ENCODE peak calls at places on chromosomes 5 and 9, in four cellular contexts. One of them, this sample, is unnamed. For H3K36me3, the result is how much of the 10 kb centered on the place peaks cover.

GRCh38 chr5:128192368-128192767 is 108.8 kb downstream of the SLC12A2 start:
- DNase-seq in fibroblast of lung: no peak
- DNase-seq in right atrium auricular region: no peak
- DNase-seq in lower lobe of right lung: no peak
- DNase-seq in this sample: no peak

GRCh38 chr5:78612227-78613150 is 36.1 kb downstream of the LHFPL2 start:
- DNase-seq in lower lobe of right lung: no peak
- DNase-seq in fibroblast of lung: no peak
- DNase-seq in right atrium auricular region: no peak
- DNase-seq in this sample: no peak

GRCh38 chr5:126972062-126972895 is 58.1 kb downstream of the MARCHF3 start:
- DNase-seq in fibroblast of lung: peak
- DNase-seq in lower lobe of right lung: no peak
- DNase-seq in right atrium auricular region: no peak
- DNase-seq in this sample: no peak

GRCh38 chr9:29349050-29349449 is 1775.8 kb upstream of the C9orf72 start:
- DNase-seq in right atrium auricular region: no peak
- DNase-seq in fibroblast of lung: peak
- DNase-seq in lower lobe of right lung: no peak
- DNase-seq in this sample: no peak

GRCh38 chr5:141637693-141638419 is 1.1 kb downstream of the RELL2 start:
- DNase-seq in fibroblast of lung: peak
- DNase-seq in lower lobe of right lung: peak
- DNase-seq in right atrium auricular region: no peak
- DNase-seq in this sample: no peak

GRCh38 chr5:97536683-97537082 is 353.6 kb upstream of the RIOK2 start:
- DNase-seq in right atrium auricular region: no peak
- DNase-seq in lower lobe of right lung: no peak
- DNase-seq in fibroblast of lung: no peak
- DNase-seq in this sample: no peak

GRCh38 chr5:127683006-127683405 is 20.2 kb upstream of the CCDC192 start:
- DNase-seq in lower lobe of right lung: no peak
- DNase-seq in right atrium auricular region: no peak
- DNase-seq in fibroblast of lung: peak
- DNase-seq in this sample: no peak

GRCh38 chr5:36658016-36658415 is 51.6 kb downstream of the SLC1A3 start:
- DNase-seq in fibroblast of lung: no peak
- DNase-seq in lower lobe of right lung: no peak
- DNase-seq in right atrium auricular region: no peak
- DNase-seq in this sample: no peak

GRCh38 chr9:69996947-69997346 is 46.7 kb upstream of the MAMDC2 start:
- DNase-seq in lower lobe of right lung: no peak
- DNase-seq in fibroblast of lung: peak
- DNase-seq in right atrium auricular region: no peak
- DNase-seq in this sample: no peak

GRCh38 chr9:93302586-93303257 is 118.8 kb downstream of the WNK2 start:
- DNase-seq in right atrium auricular region: peak
- DNase-seq in fibroblast of lung: peak
- DNase-seq in lower lobe of right lung: peak
- DNase-seq in this sample: no peak

GRCh38 chr5:72010395-72010794 is 96.9 kb upstream of the MAP1B start:
- DNase-seq in lower lobe of right lung: no peak
- DNase-seq in right atrium auricular region: no peak
- DNase-seq in fibroblast of lung: no peak
- DNase-seq in this sample: no peak

GRCh38 chr9:129081388-129081889 is 528 bp downstream of the DOLPP1 start:
- DNase-seq in lower lobe of right lung: peak
- DNase-seq in right atrium auricular region: no peak
- DNase-seq in fibroblast of lung: no peak
- DNase-seq in this sample: no peak

GRCh38 chr5:150491876-150492275 is 16.1 kb upstream of the NDST1 start:
- DNase-seq in lower lobe of right lung: no peak
- DNase-seq in fibroblast of lung: no peak
- DNase-seq in right atrium auricular region: no peak
- DNase-seq in this sample: no peak

GRCh38 chr5:98734646-98735045 is 38.8 kb upstream of the RGMB start:
- DNase-seq in lower lobe of right lung: no peak
- DNase-seq in right atrium auricular region: no peak
- DNase-seq in fibroblast of lung: no peak
- DNase-seq in this sample: no peak
- TF ChIP-seq CTCF in lower lobe of right lung: no peak
- TF ChIP-seq CTCF in right atrium auricular region: no peak
- TF ChIP-seq CTCF in fibroblast of lung: no peak
- TF ChIP-seq CTCF in this sample: peak

GRCh38 chr9:8136477-8136876 is 336.9 kb upstream of the DMAC1 start:
- DNase-seq in lower lobe of right lung: no peak
- DNase-seq in fibroblast of lung: no peak
- DNase-seq in right atrium auricular region: no peak
- DNase-seq in this sample: no peak
- H3K36me3 ChIP-seq in lower lobe of right lung: under half
- H3K36me3 ChIP-seq in fibroblast of lung: under half
- H3K36me3 ChIP-seq in right atrium auricular region: under half
- H3K36me3 ChIP-seq in this sample: under half

DNA sequence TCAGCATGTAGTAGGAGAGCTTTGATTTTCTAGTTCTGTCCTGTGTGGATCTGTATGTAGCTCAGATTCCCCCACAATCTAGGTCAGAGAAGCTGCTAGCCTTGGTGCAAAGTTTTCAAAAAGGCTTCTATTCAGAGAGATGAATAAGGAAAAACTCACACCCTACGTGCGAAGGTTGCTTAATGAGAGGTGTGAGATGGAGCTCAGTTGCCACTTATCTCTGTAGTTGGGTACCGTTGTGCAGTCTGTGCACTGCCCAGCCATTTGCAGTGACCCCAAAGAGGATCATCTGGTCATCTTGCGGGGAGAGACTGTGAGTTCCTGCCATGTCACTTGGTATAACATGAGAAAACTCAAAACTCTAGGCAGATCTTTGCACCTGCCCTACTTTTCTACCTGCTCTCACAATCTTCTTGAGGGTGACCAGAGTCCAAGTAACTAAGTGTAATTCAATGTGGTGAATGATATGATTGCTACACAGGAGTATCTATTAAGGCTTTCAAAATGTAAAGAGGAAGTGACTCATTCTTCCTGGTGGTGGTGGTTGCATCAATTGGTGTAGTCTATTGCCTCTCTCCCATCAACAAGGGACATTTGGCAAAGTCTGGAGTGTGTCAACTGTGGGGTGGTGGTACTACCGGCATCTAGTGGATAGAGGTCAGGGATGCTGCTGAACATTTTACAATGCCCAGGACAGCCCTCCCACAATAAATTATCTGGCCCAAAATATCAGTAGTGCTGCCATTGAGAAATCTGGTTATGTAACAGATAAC is 65.2 kb downstream of the TMC1 start:
- DNase-seq in fibroblast of lung: peak
- DNase-seq in right atrium auricular region: peak
- DNase-seq in lower lobe of right lung: no peak
- DNase-seq in this sample: no peak
- TF ChIP-seq CTCF in fibroblast of lung: peak
- TF ChIP-seq CTCF in right atrium auricular region: no peak
- TF ChIP-seq CTCF in lower lobe of right lung: no peak
- TF ChIP-seq CTCF in this sample: no peak

DNA sequence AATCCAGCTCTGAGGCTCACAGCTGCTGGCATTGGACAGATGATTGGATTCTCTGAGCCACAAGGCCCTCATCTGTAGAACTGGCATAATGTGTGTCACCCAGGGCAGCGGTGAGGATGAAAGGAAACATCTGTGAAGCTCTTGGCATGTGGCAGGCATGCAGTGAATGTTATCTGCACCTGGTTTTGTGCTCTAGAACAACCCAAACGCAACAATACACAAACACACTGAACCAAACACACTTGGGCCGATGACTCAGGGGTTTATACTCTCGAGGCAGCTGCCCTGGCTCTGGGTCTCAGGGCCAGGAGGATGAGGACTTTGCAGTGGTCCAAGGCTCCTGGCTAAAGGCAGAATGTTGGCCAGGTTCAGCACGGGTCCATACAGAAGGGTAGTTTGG is 64.1 kb upstream of the UBTD2 start:
- DNase-seq in right atrium auricular region: no peak
- DNase-seq in fibroblast of lung: peak
- DNase-seq in lower lobe of right lung: no peak
- DNase-seq in this sample: no peak
- H3K36me3 ChIP-seq in right atrium auricular region: under half
- H3K36me3 ChIP-seq in fibroblast of lung: under half
- H3K36me3 ChIP-seq in lower lobe of right lung: half or more
- H3K36me3 ChIP-seq in this sample: under half

GRCh38 chr5:14501353-14502162 is 80.0 kb upstream of the OTULINL start:
- DNase-seq in right atrium auricular region: no peak
- DNase-seq in fibroblast of lung: no peak
- DNase-seq in lower lobe of right lung: no peak
- DNase-seq in this sample: no peak

GRCh38 chr5:14503681-14504331 is 77.8 kb upstream of the OTULINL start:
- DNase-seq in fibroblast of lung: no peak
- DNase-seq in right atrium auricular region: no peak
- DNase-seq in lower lobe of right lung: no peak
- DNase-seq in this sample: no peak

GRCh38 chr5:14503017-14503680 is 78.4 kb upstream of the OTULINL start:
- DNase-seq in right atrium auricular region: no peak
- DNase-seq in fibroblast of lung: no peak
- DNase-seq in lower lobe of right lung: no peak
- DNase-seq in this sample: no peak

GRCh38 chr5:14504332-14504727 is 77.3 kb upstream of the OTULINL start:
- DNase-seq in right atrium auricular region: no peak
- DNase-seq in fibroblast of lung: no peak
- DNase-seq in lower lobe of right lung: no peak
- DNase-seq in this sample: no peak

GRCh38 chr5:14502291-14502690 is 79.3 kb upstream of the OTULINL start:
- DNase-seq in lower lobe of right lung: no peak
- DNase-seq in fibroblast of lung: no peak
- DNase-seq in right atrium auricular region: no peak
- DNase-seq in this sample: no peak
- TF ChIP-seq CTCF in lower lobe of right lung: no peak
- TF ChIP-seq CTCF in fibroblast of lung: no peak
- TF ChIP-seq CTCF in right atrium auricular region: no peak
- TF ChIP-seq CTCF in this sample: no peak

GRCh38 chr9:133042676-133043075 is 11.9 kb downstream of the GTF3C5 start:
- DNase-seq in fibroblast of lung: no peak
- DNase-seq in right atrium auricular region: no peak
- DNase-seq in lower lobe of right lung: no peak
- DNase-seq in this sample: no peak

GRCh38 chr9:133044661-133045060 is 13.9 kb downstream of the GTF3C5 start:
- DNase-seq in lower lobe of right lung: no peak
- DNase-seq in right atrium auricular region: no peak
- DNase-seq in fibroblast of lung: no peak
- DNase-seq in this sample: no peak

GRCh38 chr9:133043449-133044035 is 12.7 kb downstream of the GTF3C5 start:
- DNase-seq in fibroblast of lung: no peak
- DNase-seq in right atrium auricular region: no peak
- DNase-seq in lower lobe of right lung: no peak
- DNase-seq in this sample: no peak

GRCh38 chr9:133044125-133044524 is 13.3 kb downstream of the GTF3C5 start:
- DNase-seq in right atrium auricular region: no peak
- DNase-seq in fibroblast of lung: no peak
- DNase-seq in lower lobe of right lung: no peak
- DNase-seq in this sample: no peak

DNA sequence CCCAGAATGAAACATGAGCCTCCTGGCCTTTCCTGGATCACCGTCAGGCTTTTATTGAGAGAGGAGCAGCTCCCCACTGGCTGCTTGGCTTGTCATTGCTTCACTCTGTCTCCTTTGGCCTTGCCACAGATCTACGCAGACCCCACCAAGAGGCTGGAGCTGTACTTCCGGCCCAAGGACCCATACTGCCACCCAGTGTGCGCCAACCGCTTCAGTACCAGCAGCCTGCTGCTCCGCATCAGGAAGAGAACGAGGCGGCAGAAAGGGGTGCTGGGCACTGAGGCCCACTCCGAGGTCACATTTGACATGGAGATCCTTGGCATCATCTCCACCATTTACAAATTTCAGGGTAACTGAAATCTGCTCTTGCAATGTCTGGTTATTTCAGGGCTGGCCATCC is 11.2 kb downstream of the GTF3C5 start:
- DNase-seq in fibroblast of lung: no peak
- DNase-seq in right atrium auricular region: no peak
- DNase-seq in lower lobe of right lung: no peak
- DNase-seq in this sample: no peak
- H3K36me3 ChIP-seq in fibroblast of lung: under half
- H3K36me3 ChIP-seq in right atrium auricular region: half or more
- H3K36me3 ChIP-seq in lower lobe of right lung: half or more
- H3K36me3 ChIP-seq in this sample: under half

DNA sequence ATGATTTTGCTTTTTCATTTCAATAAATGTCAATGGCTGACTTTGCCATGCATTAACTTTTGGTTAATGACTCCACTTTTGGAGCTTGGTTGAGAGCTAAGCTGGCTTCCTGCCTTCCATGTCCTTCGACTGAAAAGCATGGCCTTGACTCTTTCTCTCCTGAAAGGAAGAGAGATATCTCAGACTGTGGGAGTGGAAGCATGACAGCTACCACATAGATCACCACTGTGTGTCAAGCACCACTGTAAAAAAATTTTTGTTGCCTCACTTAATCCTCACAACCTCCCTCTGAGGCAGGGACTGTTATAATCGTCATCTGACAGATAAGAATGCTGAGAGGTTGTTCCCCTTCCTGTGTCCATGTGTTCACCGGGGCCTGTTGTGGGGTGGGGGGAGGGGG is 184.8 kb downstream of the RORB start:
- DNase-seq in right atrium auricular region: no peak
- DNase-seq in lower lobe of right lung: no peak
- DNase-seq in fibroblast of lung: peak
- DNase-seq in this sample: no peak
- TF ChIP-seq CTCF in right atrium auricular region: no peak
- TF ChIP-seq CTCF in lower lobe of right lung: no peak
- TF ChIP-seq CTCF in fibroblast of lung: no peak
- TF ChIP-seq CTCF in this sample: no peak

GRCh38 chr9:90808890-90809685 is 7.5 kb downstream of the SYK start:
- DNase-seq in right atrium auricular region: no peak
- DNase-seq in fibroblast of lung: no peak
- DNase-seq in lower lobe of right lung: peak
- DNase-seq in this sample: no peak
- H3K36me3 ChIP-seq in right atrium auricular region: under half
- H3K36me3 ChIP-seq in fibroblast of lung: under half
- H3K36me3 ChIP-seq in lower lobe of right lung: under half
- H3K36me3 ChIP-seq in this sample: under half

GRCh38 chr9:98383758-98384157 is 128.3 kb upstream of the TBC1D2 start:
- DNase-seq in fibroblast of lung: peak
- DNase-seq in right atrium auricular region: no peak
- DNase-seq in lower lobe of right lung: no peak
- DNase-seq in this sample: no peak
- TF ChIP-seq CTCF in fibroblast of lung: peak
- TF ChIP-seq CTCF in right atrium auricular region: no peak
- TF ChIP-seq CTCF in lower lobe of right lung: no peak
- TF ChIP-seq CTCF in this sample: peak